ENCODE peak calls at places on chromosomes 2 and 18, in eight cellular contexts. Z is NCI-H446; H is HuH-7.5; E is astrocyte of the spinal cord; I is endodermal cell; V is CD8-positive, alpha-beta T cell; R is activated T-helper 2 cell treated with anti-CD3 and anti-CD28 coated beads, Interferon-gamma antibody, Interleukin-2, Interleukin-4, amounts not matched to agents 10 μg/mL and 5 μg/mL and 100 μg/mL, durations not matched to agents 14 hours and 24 hours and 36 hours; U is lower lobe of right lung. Q is an unnamed sample.

GRCh38 chr2:187345338-187345737 is 102.7 kb downstream of the CALCRL start:
- DNase-seq in Z (no peak), H (no peak), E (no peak), I (no peak), V (no peak), R (no peak), U (no peak), Q (no peak)

GRCh38 chr2:146927080-146927714 is 917.6 kb upstream of the ACVR2A start:
- DNase-seq in Z (peak), H (peak), E (peak), I (peak), V (no peak), R (no peak), U (peak), Q (no peak)

GRCh38 chr2:61853086-61853847 is 593 bp downstream of the FAM161A start:
- DNase-seq in Z (no peak), H (peak), E (no peak), I (no peak), V (no peak), R (no peak), U (no peak), Q (peak)

GRCh38 chr18:39211461-39211860 is 1645.9 kb upstream of the CELF4 start:
- DNase-seq in Z (no peak), H (no peak), E (no peak), I (no peak), V (no peak), R (no peak), U (no peak), Q (no peak)

GRCh38 chr2:24050041-24050655 is 607 bp downstream of the FKBP1B start:
- DNase-seq in Z (no peak), H (no peak), E (peak), I (peak), V (no peak), R (no peak), U (peak), Q (no peak)

GRCh38 chr2:216776076-216776726 is 80.9 kb upstream of the IGFBP5 start:
- DNase-seq in Z (no peak), H (no peak), E (no peak), I (no peak), V (no peak), R (no peak), U (no peak), Q (no peak)

GRCh38 chr2:6787376-6787775 is 78.3 kb downstream of the CMPK2 start:
- DNase-seq in Z (no peak), H (no peak), E (no peak), I (no peak), V (no peak), R (no peak), U (no peak), Q (no peak)

GRCh38 chr2:169712791-169713227 is 18.5 kb downstream of the PHOSPHO2 start:
- DNase-seq in Z (no peak), H (no peak), E (no peak), I (no peak), V (no peak), R (no peak), U (no peak), Q (no peak)

GRCh38 chr2:144137705-144138428 is 382.1 kb downstream of the ZEB2 start:
- DNase-seq in Z (no peak), H (no peak), E (peak), I (no peak), V (no peak), R (no peak), U (no peak), Q (no peak)

GRCh38 chr2:10052216-10052615 is 8.9 kb downstream of the KLF11 start:
- DNase-seq in Z (no peak), H (no peak), E (no peak), I (no peak), V (no peak), R (no peak), U (peak), Q (no peak)

GRCh38 chr2:232293191-232293590 is 85.4 kb upstream of the ALPP start:
- DNase-seq in Z (no peak), H (no peak), E (no peak), I (peak), V (no peak), R (no peak), U (no peak), Q (no peak)

GRCh38 chr2:129056309-129056958 is 737.8 kb upstream of the HS6ST1 start:
- DNase-seq in Z (no peak), H (no peak), E (no peak), I (no peak), V (no peak), R (no peak), U (no peak), Q (no peak)

GRCh38 chr2:148493822-148494563 is 150.6 kb upstream of the EPC2 start:
- DNase-seq in Z (no peak), H (no peak), E (no peak), I (no peak), V (no peak), R (no peak), U (no peak), Q (no peak)

GRCh38 chr2:136612079-136612478 is 153.3 kb upstream of the THSD7B start:
- DNase-seq in Z (no peak), H (no peak), E (no peak), I (no peak), V (no peak), R (no peak), U (no peak), Q (no peak)

GRCh38 chr2:10759151-10759714 is 37.8 kb downstream of the ATP6V1C2 start:
- DNase-seq in Z (no peak), H (no peak), E (no peak), I (no peak), V (no peak), R (no peak), U (peak), Q (no peak)

GRCh38 chr2:233772583-233772982 is 5.5 kb upstream of the MROH2A start:
- DNase-seq in Z (no peak), H (no peak), E (no peak), I (no peak), V (no peak), R (no peak), U (no peak), Q (no peak)

GRCh38 chr2:158197940-158198339 is 96.3 kb downstream of the UPP2 start:
- DNase-seq in Z (no peak), H (no peak), E (no peak), I (no peak), V (no peak), R (no peak), U (no peak), Q (no peak)

GRCh38 chr2:237483018-237483731 is 3.9 kb upstream of the MLPH start:
- DNase-seq in Z (no peak), H (no peak), E (peak), I (peak), V (no peak), R (no peak), U (peak), Q (no peak)

GRCh38 chr2:213237787-213238186 is 46.5 kb upstream of the SPAG16 start:
- DNase-seq in Z (no peak), H (no peak), E (peak), I (no peak), V (no peak), R (no peak), U (no peak), Q (no peak)

GRCh38 chr2:233303252-233303651 is 4.4 kb upstream of the SAG start:
- DNase-seq in Z (no peak), H (no peak), E (no peak), I (peak), V (no peak), R (no peak), U (no peak), Q (no peak)